ENCODE peak calls at places on chromosomes 16 and 17, in four cellular contexts. Z, Q, U and D are unnamed samples.

GRCh38 chr17:13385481-13385907 is 216.2 kb downstream of the HS3ST3A1 start:
- DNase-seq in Q (no peak), U (no peak), Z (no peak), D (no peak)

GRCh38 chr17:28711723-28712036 is at the start of gene PROCA1:
- DNase-seq in Z (no peak), U (peak; percentile 74), Q (no peak), D (no peak)

GRCh38 chr17:77690271-77691161 is 268.0 kb upstream of the TNRC6C start:
- DNase-seq in Q (no peak), U (peak; percentile 57), Z (no peak), D (peak; percentile 59)

GRCh38 chr17:19702231-19702641 is 14.1 kb downstream of the SLC47A2 start:
- DNase-seq in Z (no peak), Q (no peak), U (no peak), D (peak; percentile 30)

GRCh38 chr17:11264183-11264871 is 23.3 kb downstream of the SHISA6 start:
- DNase-seq in Z (no peak), U (no peak), Q (no peak), D (no peak)

GRCh38 chr17:43217614-43218087 is 6.0 kb downstream of the TMEM106A start:
- DNase-seq in U (no peak), Q (no peak), Z (no peak), D (no peak)

GRCh38 chr16:57838161-57838560 is 35.9 kb upstream of the KIFC3 start:
- DNase-seq in Z (no peak), U (no peak), Q (no peak), D (no peak)

GRCh38 chr16:10121496-10121895 is 60.7 kb downstream of the GRIN2A start:
- DNase-seq in Z (no peak), Q (no peak), U (no peak), D (no peak)

GRCh38 chr16:3963203-3963602 is 82.7 kb upstream of the CREBBP start:
- DNase-seq in Q (no peak), Z (no peak), U (no peak), D (no peak)

GRCh38 chr16:67969286-67970039 is 1.0 kb upstream of the SLC12A4 start:
- DNase-seq in U (no peak), Z (no peak), Q (no peak), D (no peak)

GRCh38 chr17:37614391-37614790 is 5.2 kb upstream of the SYNRG start:
- DNase-seq in Z (no peak), Q (no peak), U (no peak), D (no peak)

GRCh38 chr16:52861614-52862022 is 191.1 kb downstream of the CHD9NB start:
- DNase-seq in U (no peak), Z (peak; percentile 67), Q (no peak), D (no peak)

GRCh38 chr17:79255926-79256325 is 181.3 kb downstream of the ENGASE start:
- DNase-seq in Q (no peak), U (no peak), Z (no peak), D (no peak)

GRCh38 chr17:46795379-46795952 is 23.0 kb downstream of the WNT3 start:
- DNase-seq in U (no peak), Z (no peak), Q (no peak), D (no peak)

GRCh38 chr17:64017381-64017980 is 3.0 kb downstream of the ICAM2 start:
- DNase-seq in Q (no peak), U (no peak), Z (no peak), D (no peak)

GRCh38 chr17:72952641-72953313 is 139.7 kb downstream of the SLC39A11 start:
- DNase-seq in Z (no peak), U (no peak), Q (no peak), D (no peak)

GRCh38 chr16:1397779-1398178 is 16.7 kb downstream of the UNKL start:
- DNase-seq in U (no peak), Q (no peak), Z (no peak), D (no peak)

GRCh38 chr16:66935319-66936011 is at the start of gene CES2:
- DNase-seq in U (no peak), Z (no peak), Q (peak; percentile 64), D (no peak)

GRCh38 chr17:4610656-4611055 is 26.3 kb downstream of the SMTNL2 start:
- DNase-seq in U (no peak), Q (no peak), Z (no peak), D (no peak)

GRCh38 chr16:10077861-10078260 is 104.4 kb downstream of the GRIN2A start:
- DNase-seq in Q (no peak), U (no peak), Z (no peak), D (no peak)

GRCh38 chr16:89033796-89034572 is 57.0 kb upstream of the CBFA2T3 start:
- DNase-seq in U (no peak), Q (no peak), Z (no peak), D (no peak)